ENCODE peak calls at places on chromosome 2, in ten cellular contexts. E is suprapubic skin, P is heart left ventricle, H is right lobe of liver, F is gastrocnemius medialis, T is transverse colon, U is Peyer's patch, B is uterus, N is HepG2, V is adrenal gland. O is an unnamed sample. For H3K27me3, the result is how much of the 10 kb centered on the place peaks cover.

GRCh38 chr2:88091943-88092342 is 24.3 kb downstream of the SMYD1 start:
- DNase-seq in E (no peak), P (no peak), H (no peak), F (no peak), T (no peak), U (no peak), B (no peak), N (no peak), V (no peak), O (no peak)

GRCh38 chr2:140383781-140384180 is 1603.6 kb upstream of the NXPH2 start:
- DNase-seq in E (no peak), P (no peak), H (no peak), F (no peak), T (no peak), U (no peak), B (no peak), N (no peak), V (no peak), O (no peak)

GRCh38 chr2:69223759-69224494 is 163.1 kb downstream of the GFPT1 start:
- DNase-seq in E (no peak), P (no peak), H (no peak), F (no peak), T (no peak), U (no peak), B (no peak), N (peak), V (no peak), O (no peak)

GRCh38 chr2:169849710-169850109 is 22.5 kb downstream of the UBR3 start:
- DNase-seq in E (no peak), P (no peak), H (no peak), F (no peak), T (no peak), U (no peak), B (no peak), N (no peak), V (no peak), O (no peak)

GRCh38 chr2:29923110-29923721 is 1.8 kb upstream of the ALK start:
- DNase-seq in E (no peak), P (peak), H (peak), F (peak), T (peak), U (no peak), B (peak), N (peak), V (peak), O (no peak)

GRCh38 chr2:117845304-117845703 is 30.8 kb downstream of the DDX18 start:
- DNase-seq in E (no peak), P (no peak), H (no peak), F (no peak), T (no peak), U (no peak), B (no peak), N (no peak), V (no peak), O (no peak)

GRCh38 chr2:160687629-160688028 is 194.0 kb upstream of the RBMS1 start:
- DNase-seq in E (no peak), P (no peak), H (no peak), F (no peak), T (no peak), U (no peak), B (no peak), N (no peak), V (no peak), O (no peak)

GRCh38 chr2:13481201-13481600 is 764.5 kb downstream of the TRIB2 start:
- DNase-seq in E (no peak), P (no peak), H (no peak), F (no peak), T (no peak), U (no peak), B (no peak), N (no peak), V (no peak), O (no peak)

DNA sequence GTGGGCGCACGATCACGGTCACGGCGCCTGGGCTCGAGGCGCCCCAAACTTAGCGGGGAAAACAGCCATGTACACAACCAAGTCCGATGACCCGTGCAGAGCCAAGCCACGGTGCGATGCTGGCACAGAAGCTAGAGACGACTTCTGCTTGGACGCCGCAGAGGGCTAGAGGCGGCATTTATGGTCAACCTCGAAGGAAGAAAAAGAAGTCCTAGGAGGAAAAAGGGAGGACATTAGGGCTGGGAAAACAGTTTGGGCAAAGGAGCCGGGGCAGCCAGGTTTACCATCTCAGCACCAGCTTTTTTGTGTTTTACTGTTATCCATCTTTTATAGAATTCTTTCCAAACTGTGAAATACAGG is 606 bp upstream of the DTNB start:
- DNase-seq in E (no peak), P (no peak), H (no peak), F (no peak), T (no peak), U (no peak), B (no peak), N (no peak), V (no peak), O (no peak)
- H3K27ac ChIP-seq in E (peak), P (peak), H (peak), F (peak), T (peak), U (peak), B (peak), N (no peak), V (peak), O (peak)

GRCh38 chr2:240728827-240729226 is 37.2 kb downstream of the AQP12A start:
- DNase-seq in E (no peak), P (no peak), H (no peak), F (no peak), T (no peak), U (no peak), B (no peak), N (no peak), V (no peak), O (no peak)

GRCh38 chr2:240728361-240728760 is 36.7 kb downstream of the AQP12A start:
- DNase-seq in E (no peak), P (no peak), H (no peak), F (no peak), T (no peak), U (no peak), B (no peak), N (no peak), V (no peak), O (no peak)

GRCh38 chr2:240727913-240728312 is 36.2 kb downstream of the AQP12A start:
- DNase-seq in E (no peak), P (no peak), H (no peak), F (no peak), T (no peak), U (no peak), B (no peak), N (no peak), V (no peak), O (no peak)

GRCh38 chr2:240726876-240727275 is 35.2 kb downstream of the AQP12A start:
- DNase-seq in E (no peak), P (no peak), H (no peak), F (no peak), T (no peak), U (no peak), B (no peak), N (no peak), V (no peak), O (no peak)

GRCh38 chr2:240727439-240727838 is 35.8 kb downstream of the AQP12A start:
- DNase-seq in E (no peak), P (no peak), H (no peak), F (no peak), T (no peak), U (no peak), B (no peak), N (no peak), V (no peak), O (no peak)
- H3K27me3 ChIP-seq in E (under half), P (under half), H (under half), F (under half), T (under half), U (under half), B (under half), N (half or more), V (under half), O (under half)

GRCh38 chr2:219402665-219403515 is 15.2 kb upstream of the DNPEP start:
- DNase-seq in E (no peak), P (peak), H (peak), F (peak), T (peak), U (no peak), B (peak), N (peak), V (peak), O (no peak)
- TF ChIP-seq POLR2A in E (no peak), P (no peak), H (no peak), F (no peak), T (no peak), U (no peak), B (no peak), N (no peak), V (no peak), O (no peak)

GRCh38 chr2:233519787-233520611 is 46.6 kb downstream of the USP40 start:
- DNase-seq in E (no peak), P (no peak), H (no peak), F (no peak), T (no peak), U (no peak), B (no peak), N (peak), V (no peak), O (no peak)
- H3K27ac ChIP-seq in E (no peak), P (no peak), H (no peak), F (no peak), T (peak), U (peak), B (no peak), N (no peak), V (no peak), O (peak)

GRCh38 chr2:240055177-240055917 is 2.0 kb upstream of the OR6B3 start:
- DNase-seq in E (no peak), P (no peak), H (no peak), F (no peak), T (no peak), U (no peak), B (no peak), N (no peak), V (no peak), O (no peak)

GRCh38 chr2:240052524-240052923 is 797 bp downstream of the OR6B3 start:
- DNase-seq in E (no peak), P (no peak), H (no peak), F (no peak), T (no peak), U (no peak), B (no peak), N (no peak), V (no peak), O (no peak)

GRCh38 chr2:240053173-240054155 is at the start of gene OR6B3:
- DNase-seq in E (no peak), P (no peak), H (no peak), F (no peak), T (no peak), U (no peak), B (no peak), N (no peak), V (no peak), O (no peak)

GRCh38 chr2:240060977-240061591 is 7.8 kb upstream of the OR6B3 start:
- DNase-seq in E (no peak), P (no peak), H (no peak), F (no peak), T (peak), U (no peak), B (no peak), N (peak), V (peak), O (no peak)

GRCh38 chr2:240056678-240057077 is 3.4 kb upstream of the OR6B3 start:
- DNase-seq in E (no peak), P (no peak), H (no peak), F (no peak), T (no peak), U (no peak), B (no peak), N (no peak), V (no peak), O (no peak)
- H3K27me3 ChIP-seq in E (half or more), P (under half), H (under half), F (under half), T (under half), U (under half), B (under half), N (under half), V (under half), O (under half)

DNA sequence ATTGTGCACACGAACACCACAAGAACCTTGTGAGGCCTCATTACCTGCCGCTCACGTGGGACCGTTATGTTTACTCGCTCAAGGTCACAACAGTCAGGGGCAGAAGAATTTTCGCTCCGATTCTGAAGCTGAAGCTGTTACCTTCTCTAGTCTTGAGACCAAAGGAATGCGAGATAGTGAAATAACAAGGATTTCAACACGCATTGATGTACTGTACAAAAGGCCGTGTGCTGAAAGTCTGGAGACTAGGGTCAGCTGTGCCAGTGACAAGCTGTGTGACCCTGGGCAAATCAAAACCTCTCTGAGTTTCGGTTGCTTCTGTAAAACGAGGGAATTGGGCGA is 583 bp downstream of the NEMP2 start:
- DNase-seq in E (no peak), P (peak), H (peak), F (no peak), T (no peak), U (peak), B (no peak), N (peak), V (peak), O (peak)
- TF ChIP-seq POLR2A in E (no peak), P (no peak), H (no peak), F (no peak), T (no peak), U (no peak), B (no peak), N (no peak), V (no peak), O (no peak)

GRCh38 chr2:106758885-106759559 is 126.9 kb downstream of the ST6GAL2 start:
- DNase-seq in E (no peak), P (no peak), H (no peak), F (no peak), T (no peak), U (no peak), B (no peak), N (no peak), V (no peak), O (no peak)
- H3K27ac ChIP-seq in E (no peak), P (no peak), H (no peak), F (no peak), T (no peak), U (no peak), B (no peak), N (no peak), V (no peak), O (no peak)